ENCODE peak calls at places on chromosomes 6 and 20, in six cellular contexts. F, X, Y, T, B and V are unnamed samples.

GRCh38 chr6:135064586-135064985 is 10.0 kb upstream of the HBS1L start:
- DNase-seq in B (no peak), T (no peak), F (no peak), Y (no peak), X (no peak), V (no peak)

GRCh38 chr6:5333653-5334052 is 72.3 kb downstream of the FARS2 start:
- DNase-seq in T (peak; percentile 20), B (no peak), F (no peak), X (no peak), Y (peak; percentile 88), V (no peak)

GRCh38 chr6:8017276-8017701 is 46.9 kb downstream of the BLOC1S5 start:
- DNase-seq in X (no peak), B (no peak), T (no peak), Y (no peak), F (no peak), V (no peak)

GRCh38 chr20:48012401-48012974 is 227.2 kb upstream of the SULF2 start:
- DNase-seq in T (peak; percentile 89), F (no peak), X (no peak), B (no peak), Y (no peak), V (no peak)

GRCh38 chr6:26388441-26388840 is 5.5 kb downstream of the BTN2A2 start:
- DNase-seq in F (no peak), Y (no peak), B (no peak), X (no peak), T (no peak), V (no peak)

GRCh38 chr20:44688053-44688625 is 27.0 kb upstream of the CCN5 start:
- DNase-seq in F (no peak), Y (no peak), X (no peak), T (no peak), B (no peak), V (no peak)

GRCh38 chr6:139515511-139515910 is 141.1 kb upstream of the CITED2 start:
- DNase-seq in F (no peak), B (no peak), Y (no peak), T (peak; percentile 65), X (no peak), V (no peak)

GRCh38 chr20:3716195-3716834 is 3.9 kb upstream of the SIGLEC1 start:
- DNase-seq in X (peak; percentile 16), B (no peak), Y (peak; percentile 78), F (no peak), T (peak; percentile 49), V (no peak)

GRCh38 chr20:830011-830521 is 3.4 kb upstream of the FAM110A start:
- DNase-seq in X (no peak), Y (no peak), B (peak; percentile 74), F (no peak), T (peak; percentile 95), V (no peak)

GRCh38 chr6:72048080-72048479 is 161.7 kb downstream of the RIMS1 start:
- DNase-seq in F (no peak), X (no peak), B (no peak), Y (no peak), T (no peak), V (no peak)

GRCh38 chr6:10402648-10403311 is 12.1 kb downstream of the TFAP2A start:
- DNase-seq in F (no peak), X (no peak), Y (no peak), B (no peak), T (no peak), V (no peak)